ENCODE peak calls at places on chromosome 15, in six cellular contexts. Y is glutamatergic neuron, N is HFFc6, C is heart left ventricle, F is cardiac muscle cell, E is BJ. P is an unnamed sample.

GRCh38 chr15:22951381-22952280 is 28.5 kb downstream of the CYFIP1 start:
- DNase-seq in Y (no peak), E (no peak), C (no peak), F (no peak), N (no peak), P (no peak)

GRCh38 chr15:74399511-74400312 is 32.3 kb upstream of the CYP11A1 start:
- DNase-seq in E (no peak), N (peak; percentile 58), Y (no peak), F (peak; percentile 49), C (no peak), P (peak; percentile 86)

GRCh38 chr15:98773616-98774015 is 125.3 kb downstream of the IGF1R start:
- DNase-seq in C (no peak), E (no peak), N (no peak), F (no peak), Y (no peak), P (no peak)

GRCh38 chr15:58134886-58135285 is 3.3 kb upstream of the AQP9 start:
- DNase-seq in E (no peak), F (no peak), N (no peak), C (no peak), Y (no peak), P (no peak)

GRCh38 chr15:75751901-75752300 is 39.3 kb upstream of the CSPG4 start:
- DNase-seq in C (no peak), E (no peak), F (no peak), Y (no peak), N (no peak), P (no peak)

GRCh38 chr15:45449878-45450277 is 71.5 kb upstream of the GATM start:
- DNase-seq in C (no peak), E (no peak), F (no peak), Y (no peak), N (no peak), P (no peak)

GRCh38 chr15:62684143-62684808 is 358.3 kb upstream of the TPM1 start:
- DNase-seq in Y (no peak), E (no peak), C (peak; percentile 60), N (no peak), F (no peak), P (no peak)

GRCh38 chr15:56871867-56872266 is 46.6 kb upstream of the TCF12 start:
- DNase-seq in N (no peak), C (no peak), F (no peak), Y (no peak), E (no peak), P (peak; percentile 7)

GRCh38 chr15:49045691-49046112 is 544 bp downstream of the SECISBP2L start:
- DNase-seq in E (no peak), Y (peak; percentile 54), C (no peak), N (peak; percentile 9), F (peak; percentile 52), P (peak; percentile 32)

GRCh38 chr15:32838820-32839219 is 121.0 kb downstream of the GREM1 start:
- DNase-seq in C (no peak), N (peak; percentile 94), E (peak; percentile 65), F (peak; percentile 48), Y (no peak), P (peak; percentile 95)

GRCh38 chr15:62103431-62103830 is 36.7 kb downstream of the C2CD4A start:
- DNase-seq in C (no peak), Y (no peak), F (no peak), N (no peak), E (no peak), P (no peak)

GRCh38 chr15:99425666-99426301 is 140.0 kb upstream of the MEF2A start:
- DNase-seq in Y (peak; percentile 13), C (peak; percentile 59), E (no peak), F (peak; percentile 50), N (no peak), P (peak; percentile 27)

GRCh38 chr15:37099321-37100108 is 834 bp downstream of the MEIS2 start:
- DNase-seq in C (peak; percentile 34), N (no peak), E (no peak), F (no peak), Y (no peak), P (peak; percentile 40)

GRCh38 chr15:58078591-58078990 is 13.1 kb upstream of the ALDH1A2 start:
- DNase-seq in C (no peak), F (peak; percentile 21), N (no peak), Y (no peak), E (no peak), P (no peak)

GRCh38 chr15:34721802-34722795 is 32.7 kb downstream of the GJD2 start:
- DNase-seq in N (peak; percentile 94), F (peak; percentile 51), C (peak; percentile 65), Y (peak; percentile 66), E (peak; percentile 49), P (peak; percentile 78)

GRCh38 chr15:67062365-67062985 is 2.9 kb upstream of the SMAD3 start:
- DNase-seq in N (no peak), Y (no peak), C (no peak), E (no peak), F (no peak), P (no peak)

GRCh38 chr15:64731807-64732151 is 43.6 kb downstream of the RBPMS2 start:
- DNase-seq in N (no peak), Y (no peak), E (no peak), C (no peak), F (no peak), P (no peak)

GRCh38 chr15:66997212-66997611 is 68.2 kb upstream of the SMAD3 start:
- DNase-seq in Y (no peak), E (peak; percentile 69), N (peak; percentile 85), F (peak; percentile 55), C (no peak), P (peak; percentile 81)

GRCh38 chr15:92606126-92606835 is 49.3 kb downstream of the FAM174B start:
- DNase-seq in N (no peak), F (no peak), E (no peak), C (no peak), Y (no peak), P (no peak)

GRCh38 chr15:33296050-33296449 is 14.7 kb upstream of the RYR3 start:
- DNase-seq in F (no peak), Y (no peak), C (no peak), E (no peak), N (no peak), P (no peak)

GRCh38 chr15:58380280-58380945 is 51.4 kb upstream of the LIPC start:
- DNase-seq in E (no peak), C (no peak), F (peak; percentile 35), N (no peak), Y (no peak), P (no peak)

GRCh38 chr15:69016021-69016595 is 1.6 kb downstream of the NOX5 start:
- DNase-seq in N (no peak), F (no peak), E (no peak), C (no peak), Y (no peak), P (no peak)

GRCh38 chr15:25240461-25241021 is 198.3 kb downstream of the UBE3A start:
- DNase-seq in Y (peak; percentile 2), C (peak; percentile 5), F (no peak), N (no peak), E (no peak), P (no peak)

GRCh38 chr15:68415501-68416157 is 16.3 kb downstream of the ITGA11 start:
- DNase-seq in Y (no peak), E (no peak), N (no peak), F (no peak), C (peak; percentile 12), P (no peak)

GRCh38 chr15:81174759-81175327 is 21.8 kb upstream of the IL16 start:
- DNase-seq in F (no peak), N (no peak), E (no peak), C (no peak), Y (no peak), P (no peak)
- TF ChIP-seq CTCF in F (no peak), N (peak; percentile 27), E (peak; percentile 13), C (no peak), Y (no peak), P (peak; percentile 7)

DNA sequence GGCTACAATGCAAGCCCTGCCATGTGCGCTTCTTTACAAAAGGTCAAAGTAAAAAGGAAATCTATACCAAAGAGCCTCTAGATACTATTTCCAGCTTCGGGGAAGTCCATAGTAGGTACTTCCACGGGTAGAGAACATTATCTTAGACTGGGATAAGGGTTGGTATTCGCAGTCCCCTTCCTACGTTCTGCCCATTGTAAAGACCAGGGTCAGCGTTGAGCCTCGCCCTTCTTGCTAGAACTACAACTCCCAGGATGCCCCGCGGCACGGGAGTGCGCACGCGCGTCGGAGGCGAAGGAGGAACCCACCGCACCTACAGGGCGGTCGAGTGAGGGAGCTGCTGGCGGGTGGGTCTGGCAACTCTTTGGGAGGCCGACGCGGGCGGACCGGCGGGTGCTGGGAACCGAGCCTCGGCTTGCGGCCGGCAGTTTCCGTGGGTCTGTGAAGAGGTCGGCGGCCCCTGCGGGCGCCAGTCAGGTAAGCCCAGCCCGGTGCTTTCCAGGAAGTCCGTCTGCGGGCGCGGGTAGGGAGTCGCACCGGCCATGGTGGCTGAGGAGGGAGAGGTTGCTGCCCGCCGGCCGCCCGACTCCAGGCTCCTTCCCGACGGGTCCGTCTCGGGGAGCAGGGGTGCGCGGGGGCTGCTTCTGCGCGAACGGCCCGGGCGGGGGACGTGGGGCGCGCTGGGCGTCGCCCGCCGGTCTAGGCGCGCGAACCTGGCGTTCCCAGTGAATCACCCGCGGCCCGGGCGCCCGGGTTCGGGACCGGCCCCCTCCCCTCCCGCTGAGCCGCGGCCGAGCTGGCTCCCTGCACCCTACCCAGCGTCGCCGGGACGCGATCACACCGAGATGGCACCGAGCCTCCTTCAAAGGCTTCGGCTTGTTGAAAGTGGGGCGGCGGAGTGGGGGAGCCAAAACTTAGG is at the start of gene TMOD3:
- DNase-seq in N (peak; percentile 84), Y (peak; percentile 97), C (peak; percentile 92), E (peak; percentile 42), F (peak; percentile 94), P (peak; percentile 77)
- TF ChIP-seq CTCF in N (no peak), Y (no peak), C (no peak), E (peak; percentile 29), F (no peak), P (peak; percentile 4)

GRCh38 chr15:90818251-90819210 is 49.9 kb upstream of the FURIN start:
- DNase-seq in F (peak; percentile 21), E (no peak), Y (peak; percentile 80), N (no peak), C (no peak), P (no peak)
- TF ChIP-seq CTCF in F (peak; percentile 33), E (no peak), Y (peak; percentile 50), N (peak; percentile 24), C (no peak), P (no peak)

GRCh38 chr15:91255788-91256187 is 155.7 kb downstream of the SV2B start:
- DNase-seq in N (no peak), Y (no peak), C (no peak), F (no peak), E (no peak), P (no peak)

GRCh38 chr15:91253605-91254004 is 153.5 kb downstream of the SV2B start:
- DNase-seq in N (no peak), E (no peak), F (no peak), C (no peak), Y (no peak), P (no peak)

GRCh38 chr15:91252756-91253155 is 152.7 kb downstream of the SV2B start:
- DNase-seq in N (no peak), Y (no peak), F (no peak), E (no peak), C (no peak), P (no peak)

GRCh38 chr15:91252322-91252721 is 152.3 kb downstream of the SV2B start:
- DNase-seq in N (no peak), E (no peak), C (no peak), F (no peak), Y (no peak), P (no peak)

DNA sequence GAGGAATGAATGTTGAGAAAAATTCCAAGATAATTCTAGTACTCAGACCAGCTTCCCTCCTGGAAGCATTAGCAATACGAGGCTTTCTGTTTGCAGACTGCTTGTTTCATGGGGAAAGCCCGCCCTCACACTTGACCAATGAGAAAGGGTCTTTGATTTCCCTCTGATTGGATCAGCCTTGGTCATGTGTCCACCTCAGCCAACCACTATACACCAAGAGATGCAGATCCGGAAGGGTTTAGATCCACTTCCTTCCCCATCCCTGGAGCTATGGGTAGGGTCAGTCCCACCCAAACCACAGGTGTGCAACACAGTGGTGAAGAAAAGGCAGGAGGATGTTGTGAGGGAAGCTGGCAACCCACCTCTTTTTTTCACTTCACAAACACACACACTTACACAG is 154.7 kb downstream of the SV2B start:
- DNase-seq in F (no peak), Y (no peak), E (no peak), N (no peak), C (no peak), P (no peak)
- TF ChIP-seq CTCF in F (no peak), Y (no peak), E (no peak), N (no peak), C (no peak), P (no peak)